ENCODE peak calls at places on chromosome 11, in eight cellular contexts. X, S, L, Q, O, J, G and W are unnamed samples.

GRCh38 chr11:22458141-22458540 is 120.0 kb downstream of the SLC17A6 start:
- DNase-seq in X (no peak), S (no peak), L (no peak), Q (no peak), O (no peak), J (no peak), G (no peak), W (no peak)

GRCh38 chr11:76316726-76317125 is 64.2 kb downstream of the THAP12 start:
- DNase-seq in X (no peak), S (no peak), L (no peak), Q (no peak), O (no peak), J (no peak), G (no peak), W (no peak)

GRCh38 chr11:112355726-112356125 is 95.1 kb upstream of the PLET1 start:
- DNase-seq in X (peak; percentile 41), S (no peak), L (no peak), Q (peak; percentile 79), O (no peak), J (no peak), G (peak; percentile 49), W (no peak)

GRCh38 chr11:70910835-70911234 is 341.5 kb downstream of the SHANK2 start:
- DNase-seq in X (no peak), S (no peak), L (no peak), Q (no peak), O (no peak), J (no peak), G (no peak), W (no peak)

GRCh38 chr11:14422052-14422813 is 63.2 kb upstream of the RRAS2 start:
- DNase-seq in X (peak; percentile 98), S (peak; percentile 90), L (no peak), Q (peak; percentile 25), O (no peak), J (peak; percentile 99), G (peak; percentile 100), W (peak; percentile 89)

GRCh38 chr11:42319926-42320325 is 860.5 kb upstream of the LRRC4C start:
- DNase-seq in X (no peak), S (no peak), L (no peak), Q (no peak), O (no peak), J (no peak), G (peak; percentile 57), W (no peak)

GRCh38 chr11:62602141-62603071 is 741 bp upstream of the MTA2 start:
- DNase-seq in X (peak; percentile 38), S (peak; percentile 88), L (peak; percentile 63), Q (peak; percentile 52), O (no peak), J (no peak), G (peak; percentile 63), W (peak; percentile 87)

GRCh38 chr11:1693327-1694063 is 3.5 kb upstream of the KRTAP5-6 start:
- DNase-seq in X (peak; percentile 67), S (peak; percentile 87), L (peak; percentile 53), Q (no peak), O (peak; percentile 52), J (no peak), G (peak; percentile 58), W (peak; percentile 79)

GRCh38 chr11:91265946-91266345 is 958.7 kb upstream of the FAT3 start:
- DNase-seq in X (no peak), S (no peak), L (no peak), Q (no peak), O (no peak), J (no peak), G (no peak), W (no peak)

GRCh38 chr11:131737357-131737756 is 366.9 kb downstream of the NTM start:
- DNase-seq in X (no peak), S (no peak), L (no peak), Q (no peak), O (no peak), J (no peak), G (no peak), W (no peak)

GRCh38 chr11:61617515-61617914 is 36.6 kb upstream of the SYT7 start:
- DNase-seq in X (no peak), S (no peak), L (no peak), Q (no peak), O (no peak), J (no peak), G (no peak), W (no peak)

GRCh38 chr11:73578786-73579185 is 19.1 kb downstream of the FAM168A start:
- DNase-seq in X (no peak), S (no peak), L (no peak), Q (peak; percentile 7), O (no peak), J (no peak), G (peak; percentile 45), W (no peak)

GRCh38 chr11:85658180-85658579 is 6.7 kb downstream of the CREBZF start:
- DNase-seq in X (no peak), S (no peak), L (no peak), Q (no peak), O (no peak), J (no peak), G (no peak), W (no peak)

GRCh38 chr11:72624496-72625201 is 49.6 kb downstream of the PDE2A start:
- DNase-seq in X (no peak), S (no peak), L (no peak), Q (no peak), O (no peak), J (no peak), G (no peak), W (no peak)

GRCh38 chr11:5004429-5005274 is 10.0 kb downstream of the OR51L1 start:
- DNase-seq in X (peak; percentile 54), S (no peak), L (peak; percentile 5), Q (peak; percentile 37), O (no peak), J (peak; percentile 10), G (peak; percentile 45), W (no peak)

GRCh38 chr11:79493555-79494171 is 52.8 kb upstream of the TENM4 start:
- DNase-seq in X (peak; percentile 72), S (peak; percentile 81), L (peak; percentile 52), Q (peak; percentile 35), O (peak; percentile 1), J (peak; percentile 19), G (peak; percentile 67), W (no peak)

GRCh38 chr11:28860898-28861297 is 752.7 kb downstream of the METTL15 start:
- DNase-seq in X (no peak), S (no peak), L (no peak), Q (no peak), O (no peak), J (peak; percentile 39), G (peak; percentile 71), W (no peak)

GRCh38 chr11:77064648-77065217 is 2.0 kb upstream of the CAPN5 start:
- DNase-seq in X (no peak), S (peak; percentile 63), L (no peak), Q (no peak), O (no peak), J (no peak), G (no peak), W (peak; percentile 68)

GRCh38 chr11:125123947-125124633 is 12.7 kb upstream of the TMEM218 start:
- DNase-seq in X (peak; percentile 39), S (no peak), L (no peak), Q (no peak), O (no peak), J (no peak), G (peak; percentile 37), W (no peak)

GRCh38 chr11:873723-874122 is 31.1 kb downstream of the TSPAN4 start:
- DNase-seq in X (no peak), S (no peak), L (no peak), Q (no peak), O (no peak), J (no peak), G (no peak), W (no peak)

GRCh38 chr11:110979696-110980095 is 265.8 kb upstream of the POU2AF2 start:
- DNase-seq in X (no peak), S (no peak), L (no peak), Q (no peak), O (no peak), J (no peak), G (peak; percentile 26), W (no peak)

GRCh38 chr11:1573847-1574255 is 1.8 kb upstream of the DUSP8 start:
- DNase-seq in X (no peak), S (no peak), L (no peak), Q (peak; percentile 60), O (no peak), J (no peak), G (no peak), W (no peak)

GRCh38 chr11:115564851-115565250 is 60.6 kb upstream of the CADM1 start:
- DNase-seq in X (no peak), S (no peak), L (no peak), Q (no peak), O (no peak), J (no peak), G (no peak), W (no peak)

GRCh38 chr11:120354779-120355178 is 18.6 kb downstream of the ARHGEF12 start:
- DNase-seq in X (no peak), S (no peak), L (no peak), Q (no peak), O (no peak), J (no peak), G (no peak), W (no peak)

GRCh38 chr11:59053387-59053786 is 32.7 kb upstream of the GLYATL1B start:
- DNase-seq in X (peak; percentile 61), S (no peak), L (peak; percentile 54), Q (no peak), O (peak; percentile 58), J (peak; percentile 4), G (peak; percentile 65), W (no peak)

GRCh38 chr11:78982377-78982925 is 407.8 kb upstream of the NARS2 start:
- DNase-seq in X (no peak), S (no peak), L (no peak), Q (no peak), O (no peak), J (no peak), G (no peak), W (no peak)

GRCh38 chr11:116993599-116993998 is 104.6 kb downstream of the SIK3 start:
- DNase-seq in X (no peak), S (no peak), L (no peak), Q (no peak), O (no peak), J (no peak), G (no peak), W (no peak)

GRCh38 chr11:2363130-2363529 is 14.0 kb upstream of the CD81 start:
- DNase-seq in X (no peak), S (peak; percentile 62), L (no peak), Q (no peak), O (no peak), J (no peak), G (no peak), W (no peak)

GRCh38 chr11:2750101-2750509 is 50.3 kb upstream of the KCNQ1OT1 start:
- DNase-seq in X (no peak), S (no peak), L (no peak), Q (no peak), O (no peak), J (no peak), G (no peak), W (no peak)

GRCh38 chr11:10379871-10380568 is 75.0 kb upstream of the AMPD3 start:
- DNase-seq in X (no peak), S (no peak), L (no peak), Q (no peak), O (no peak), J (no peak), G (no peak), W (no peak)

GRCh38 chr11:34148504-34149165 is 43.2 kb downstream of the NAT10 start:
- DNase-seq in X (no peak), S (no peak), L (no peak), Q (no peak), O (no peak), J (no peak), G (no peak), W (no peak)

GRCh38 chr11:64355078-64355940 is 3.7 kb upstream of the RPS6KA4 start:
- DNase-seq in X (peak; percentile 86), S (no peak), L (peak; percentile 68), Q (peak; percentile 63), O (no peak), J (peak; percentile 26), G (peak; percentile 83), W (peak; percentile 87)

GRCh38 chr11:17548444-17548843 is 1.4 kb downstream of the OTOG start:
- DNase-seq in X (no peak), S (peak; percentile 23), L (no peak), Q (no peak), O (no peak), J (no peak), G (no peak), W (no peak)

GRCh38 chr11:45335434-45335833 is 49.3 kb upstream of the SYT13 start:
- DNase-seq in X (no peak), S (no peak), L (no peak), Q (no peak), O (no peak), J (no peak), G (no peak), W (no peak)